ENCODE peak calls at places on chromosomes 3 and 15, in four cellular contexts. P is K562, M is H1, E is HepG2. B is an unnamed sample.

GRCh38 chr3:190217081-190217480 is 96.4 kb upstream of the P3H2 start:
- DNase-seq in P (no peak), M (no peak), E (no peak), B (no peak)

GRCh38 chr3:46422617-46423016 is 15.6 kb downstream of the CCRL2 start:
- DNase-seq in P (peak), M (no peak), E (no peak), B (no peak)

GRCh38 chr3:159819676-159820075 is 169.0 kb upstream of the IL12A start:
- DNase-seq in P (no peak), M (no peak), E (no peak), B (no peak)

GRCh38 chr3:186953011-186953487 is 22.7 kb downstream of the ST6GAL1 start:
- DNase-seq in P (no peak), M (no peak), E (no peak), B (no peak)

GRCh38 chr3:84783281-84783680 is 175.5 kb upstream of the CADM2 start:
- DNase-seq in P (no peak), M (no peak), E (no peak), B (no peak)

GRCh38 chr3:123104550-123104949 is 37.7 kb downstream of the PDIA5 start:
- DNase-seq in P (no peak), M (no peak), E (no peak), B (peak)

GRCh38 chr3:111761309-111761795 is 97.7 kb upstream of the PHLDB2 start:
- DNase-seq in P (no peak), M (no peak), E (no peak), B (peak)

GRCh38 chr15:58551084-58551763 is 119.4 kb downstream of the LIPC start:
- DNase-seq in P (no peak), M (no peak), E (no peak), B (no peak)

GRCh38 chr3:127820871-127821853 is 1.2 kb downstream of the MGLL start:
- DNase-seq in P (peak), M (no peak), E (no peak), B (no peak)

GRCh38 chr15:70269991-70270751 is 172.5 kb upstream of the TLE3 start:
- DNase-seq in P (no peak), M (no peak), E (no peak), B (no peak)

GRCh38 chr15:101206173-101206572 is 45.7 kb downstream of the CHSY1 start:
- DNase-seq in P (no peak), M (no peak), E (no peak), B (no peak)

GRCh38 chr3:141384575-141384974 is 16.3 kb downstream of the ZBTB38 start:
- DNase-seq in P (no peak), M (no peak), E (no peak), B (no peak)

GRCh38 chr15:99421172-99421656 is 144.6 kb upstream of the MEF2A start:
- DNase-seq in P (no peak), M (no peak), E (peak), B (no peak)

GRCh38 chr15:28112101-28112760 is 13.1 kb upstream of the OCA2 start:
- DNase-seq in P (no peak), M (no peak), E (no peak), B (no peak)

GRCh38 chr3:9676780-9677179 is 26.9 kb upstream of the CPNE9 start:
- DNase-seq in P (no peak), M (no peak), E (peak), B (no peak)

GRCh38 chr3:96347289-96347688 is 467.1 kb upstream of the EPHA6 start:
- DNase-seq in P (no peak), M (no peak), E (no peak), B (no peak)

GRCh38 chr15:52113708-52114107 is 1.1 kb upstream of the BCL2L10 start:
- DNase-seq in P (no peak), M (no peak), E (no peak), B (peak)

GRCh38 chr3:73379465-73379864 is 245.3 kb downstream of the PDZRN3 start:
- DNase-seq in P (no peak), M (no peak), E (no peak), B (no peak)

GRCh38 chr15:92820233-92821021 is 79.7 kb upstream of the CHD2 start:
- DNase-seq in P (peak), M (peak), E (peak), B (peak)

GRCh38 chr3:182212479-182213076 is 500.9 kb downstream of the SOX2 start:
- DNase-seq in P (no peak), M (peak), E (peak), B (peak)

GRCh38 chr3:53715815-53716483 is 130.3 kb downstream of the CHDH start:
- DNase-seq in P (no peak), M (no peak), E (no peak), B (no peak)

GRCh38 chr3:157129782-157130137 is 30.2 kb downstream of the CCNL1 start:
- DNase-seq in P (no peak), M (no peak), E (no peak), B (no peak)

GRCh38 chr3:151216641-151217040 is 13.6 kb upstream of the GPR171 start:
- DNase-seq in P (no peak), M (no peak), E (no peak), B (no peak)

DNA sequence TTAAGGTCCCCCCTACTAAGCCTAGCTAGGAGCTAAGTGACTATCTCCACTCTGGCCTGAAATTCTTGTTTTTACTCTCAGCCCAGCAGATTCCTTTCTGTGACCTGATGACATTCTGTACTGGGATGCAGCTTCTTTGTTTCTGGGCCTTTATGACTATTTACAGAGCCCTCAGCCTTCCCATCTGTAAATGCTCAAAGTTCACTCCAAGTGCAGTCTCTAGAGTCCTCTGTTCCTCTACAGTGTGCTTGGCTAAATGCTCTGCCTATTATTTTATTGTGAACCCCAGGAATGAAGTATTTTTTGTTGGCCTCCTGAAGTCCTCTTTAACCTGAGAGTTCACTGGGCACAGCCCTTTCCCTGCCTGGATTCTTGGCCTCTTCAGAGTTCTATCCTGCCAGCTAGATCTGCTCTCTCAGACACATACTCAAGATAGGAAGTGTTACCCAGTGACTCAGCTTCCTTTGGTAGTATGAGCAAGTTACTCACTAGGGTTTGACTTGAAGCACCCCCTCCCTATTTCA is 278.1 kb upstream of the P2RY1 start:
- DNase-seq in P (no peak), M (no peak), E (peak), B (peak)
- TF ChIP-seq PHF8 in P (no peak), M (no peak), E (no peak), B (no peak)

DNA sequence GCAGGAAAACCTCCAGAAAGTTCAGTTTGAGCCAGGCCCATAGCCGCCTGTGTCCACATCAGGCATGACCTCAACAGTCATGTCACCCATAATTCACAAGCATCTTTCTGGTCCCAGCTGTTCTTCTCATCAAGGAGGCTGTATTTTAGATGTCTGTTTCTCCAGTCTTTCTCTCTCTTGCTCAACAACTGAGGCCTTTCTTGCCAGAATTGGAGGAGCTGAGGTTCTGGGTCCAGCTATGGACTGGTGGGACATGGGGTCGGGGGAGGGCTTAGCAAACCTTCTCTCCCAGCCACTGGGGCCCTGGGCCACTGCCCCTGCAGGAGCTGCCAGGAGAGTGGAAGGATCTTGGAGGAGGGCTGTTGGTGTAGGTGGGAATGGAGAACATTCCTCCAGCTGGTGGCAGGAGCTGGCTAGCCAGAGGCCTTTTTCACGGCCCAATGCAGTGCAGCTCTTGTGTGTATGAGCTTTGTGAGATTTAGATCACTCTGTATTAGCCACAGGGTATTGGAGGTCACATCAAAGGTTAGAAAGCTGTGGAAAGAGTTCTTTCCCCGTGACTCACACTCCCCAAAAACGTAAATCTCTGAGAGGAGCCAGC is 23.5 kb downstream of the MAGEF1 start:
- DNase-seq in P (no peak), M (no peak), E (no peak), B (no peak)
- TF ChIP-seq PHF8 in P (no peak), M (no peak), E (no peak), B (no peak)

DNA sequence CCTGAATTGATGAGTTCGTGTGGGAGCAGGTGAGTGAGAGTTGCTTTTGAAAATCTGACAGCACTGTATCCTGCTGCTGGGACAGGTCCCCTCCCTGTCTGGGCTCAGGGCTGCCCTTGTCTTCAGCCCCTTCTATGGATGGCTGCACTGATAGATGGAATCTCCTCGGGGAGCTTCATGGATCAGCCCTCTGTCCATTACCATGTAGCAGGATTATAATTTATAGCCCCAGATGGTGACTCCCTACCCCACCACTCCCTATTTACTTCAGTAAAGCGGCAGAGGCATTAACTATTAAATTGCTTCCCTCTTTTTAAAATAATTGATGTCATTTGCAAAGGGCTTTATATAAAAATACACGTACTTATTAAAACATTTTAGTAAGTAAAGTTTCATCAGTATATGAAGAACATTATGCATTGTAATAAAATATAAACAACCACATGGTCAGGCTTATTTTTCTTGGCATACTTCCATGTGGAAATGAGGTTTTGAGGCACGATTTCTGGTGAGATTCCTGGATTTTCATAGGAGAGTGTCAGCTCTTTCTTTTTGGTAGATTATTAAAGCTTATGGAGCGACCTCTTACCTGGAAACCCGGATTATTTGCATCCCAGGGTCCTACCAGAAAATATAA is 38.5 kb downstream of the MAP3K13 start:
- DNase-seq in P (no peak), M (no peak), E (no peak), B (no peak)
- TF ChIP-seq PHF8 in P (no peak), M (no peak), E (no peak), B (no peak)

DNA sequence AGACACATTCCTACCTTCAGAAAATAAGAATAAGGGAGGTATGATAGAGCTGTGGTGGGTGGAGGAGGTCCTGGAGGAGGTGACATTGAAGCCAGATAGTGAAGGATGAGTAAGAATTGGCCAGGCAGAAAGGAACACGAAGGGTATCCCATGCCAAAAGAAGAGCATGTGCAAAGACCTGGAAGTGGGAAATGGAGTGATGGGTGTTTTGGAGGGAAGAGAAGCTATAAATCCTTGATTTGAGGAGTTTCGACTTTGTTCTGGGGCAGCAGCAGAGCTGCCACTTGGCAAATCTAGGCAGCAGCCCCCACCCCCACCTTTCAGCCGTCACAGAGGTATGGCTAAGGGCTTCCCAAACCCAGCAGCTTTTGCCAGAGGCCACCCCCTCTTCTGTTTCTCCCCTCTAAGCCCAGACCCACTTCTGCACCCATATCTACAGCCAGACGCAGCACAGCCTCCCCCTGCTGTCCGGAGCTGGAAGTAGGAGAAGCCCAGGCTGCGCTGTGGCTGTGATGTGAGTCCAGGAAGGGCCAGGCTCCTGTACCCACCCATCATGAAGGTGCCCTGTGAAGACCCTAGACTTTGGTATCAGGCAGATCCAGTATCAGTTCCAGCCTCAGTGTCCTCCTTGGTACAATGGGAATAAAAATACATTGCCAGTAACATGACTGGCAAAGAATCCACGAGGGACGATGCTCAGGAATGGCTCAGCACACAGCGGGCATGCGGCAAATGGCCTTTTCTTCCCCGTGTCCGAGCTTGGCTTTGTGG is 188.7 kb upstream of the LINGO1 start:
- DNase-seq in P (peak), M (peak), E (peak), B (peak)
- TF ChIP-seq PHF8 in P (no peak), M (no peak), E (no peak), B (no peak)

GRCh38 chr3:63559884-63560283 is 92.6 kb upstream of the SNTN start:
- DNase-seq in P (no peak), M (no peak), E (no peak), B (no peak)
- TF ChIP-seq PHF8 in P (no peak), M (no peak), E (no peak), B (no peak)

DNA sequence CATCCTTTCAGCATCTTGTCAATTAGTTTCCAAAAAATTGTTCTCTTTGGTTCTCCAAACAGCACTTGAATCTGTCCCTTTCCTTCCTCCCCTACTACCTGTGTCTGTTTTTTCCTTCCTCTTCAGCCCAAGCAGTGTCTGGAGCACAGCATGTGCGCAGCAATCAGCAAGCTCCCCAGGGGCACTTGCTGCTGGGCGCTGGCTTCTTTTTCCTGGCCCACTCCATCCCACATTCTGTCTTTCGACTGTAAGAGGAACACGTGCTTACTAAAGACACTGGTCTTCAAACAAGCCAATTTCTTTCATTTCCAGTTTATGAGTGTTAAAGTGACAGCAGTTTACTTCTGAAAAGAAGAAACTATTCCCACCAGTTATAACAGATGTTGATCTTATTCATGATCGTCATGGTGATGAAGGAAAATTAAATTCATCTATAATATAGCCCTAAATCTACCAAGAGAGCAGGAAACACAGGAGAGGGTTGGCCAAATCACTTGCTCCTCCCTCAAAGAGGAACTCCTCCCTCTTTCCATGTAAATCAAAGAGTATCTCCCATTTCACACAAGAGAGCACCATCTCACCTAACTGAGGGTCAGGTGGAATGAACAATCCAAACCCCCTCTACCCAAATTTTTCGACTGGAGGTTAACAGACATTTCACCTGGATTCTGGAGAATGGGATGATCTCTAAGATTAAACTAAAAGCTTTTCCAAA is 115.4 kb downstream of the IGF2BP2 start:
- DNase-seq in P (no peak), M (no peak), E (no peak), B (no peak)
- TF ChIP-seq PHF8 in P (no peak), M (no peak), E (no peak), B (no peak)

DNA sequence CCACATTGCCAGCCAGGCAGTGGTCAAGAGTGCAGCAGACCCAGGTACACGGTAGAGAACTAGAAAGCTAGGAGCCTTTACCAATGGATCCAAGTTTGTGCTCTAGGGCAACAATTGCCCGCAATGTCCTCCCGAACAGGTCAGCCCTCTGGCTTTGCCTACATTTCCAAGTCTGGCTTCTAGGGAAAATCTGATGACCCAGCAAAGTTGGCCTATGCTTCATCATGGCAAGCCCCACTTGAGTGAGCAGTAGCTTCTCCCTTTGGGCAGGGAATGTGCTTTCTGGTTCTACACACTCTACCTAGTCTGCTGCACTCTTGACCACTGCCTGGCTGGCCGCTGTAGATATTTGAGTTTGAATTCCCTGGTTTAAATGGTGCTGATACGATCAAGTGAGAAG is 361.6 kb upstream of the NR2F2 start:
- DNase-seq in P (no peak), M (no peak), E (no peak), B (no peak)
- TF ChIP-seq PHF8 in P (no peak), M (no peak), E (no peak), B (no peak)

DNA sequence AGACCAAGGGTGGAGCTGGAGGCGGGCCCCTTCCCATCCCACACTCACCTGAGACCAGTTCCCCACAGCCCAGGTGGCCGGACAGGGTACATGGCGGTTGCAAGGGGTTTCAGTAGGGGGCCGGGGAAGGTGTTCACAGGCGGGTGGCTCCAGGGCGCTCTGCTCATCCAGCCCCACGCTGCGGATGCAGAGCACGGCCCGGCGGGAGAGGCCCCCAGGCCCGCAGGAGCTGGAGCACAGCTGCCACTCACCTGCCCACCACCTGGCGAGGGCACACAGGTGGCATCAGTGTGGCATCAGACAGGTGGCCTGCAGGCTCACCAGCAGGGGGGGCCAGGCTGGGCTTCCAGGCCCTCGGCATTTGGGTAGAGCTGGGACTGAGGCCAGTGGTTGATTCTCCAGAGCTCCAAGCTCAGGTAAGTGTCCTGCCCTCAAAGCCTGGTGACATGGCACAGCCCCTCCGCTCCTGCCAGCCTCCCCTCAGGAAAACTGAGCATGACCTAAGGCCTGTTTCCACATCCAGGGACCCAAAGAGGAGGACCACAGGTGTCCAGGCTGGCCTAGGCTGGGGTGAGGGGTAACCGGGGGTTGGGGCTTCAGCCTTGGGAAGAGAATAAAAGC is 43.8 kb downstream of the ADAMTS7 start:
- DNase-seq in P (no peak), M (no peak), E (no peak), B (no peak)
- TF ChIP-seq PHF8 in P (no peak), M (no peak), E (no peak), B (no peak)

DNA sequence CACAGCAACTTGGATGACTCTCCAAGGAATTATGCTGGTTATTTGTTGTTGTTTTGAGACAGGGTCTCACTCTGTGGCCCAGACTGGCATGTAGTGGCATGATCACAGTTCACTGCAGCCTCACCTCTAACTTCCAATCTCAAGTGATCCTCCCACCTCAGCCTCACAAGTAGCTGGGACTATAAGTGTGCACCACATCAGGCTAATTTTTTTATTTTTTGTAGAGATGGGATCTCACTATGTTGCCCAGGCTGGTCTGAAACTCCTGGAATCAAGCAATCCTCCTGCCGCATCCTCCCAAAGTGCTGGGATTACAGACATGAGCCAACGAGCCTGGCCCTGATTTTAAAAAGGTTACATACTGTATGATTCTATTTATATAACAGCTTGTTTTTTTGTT is 63.0 kb downstream of the RBPMS2 start:
- DNase-seq in P (no peak), M (no peak), E (no peak), B (no peak)
- TF ChIP-seq PHF8 in P (no peak), M (no peak), E (no peak), B (no peak)

GRCh38 chr15:39279331-39279730 is 301.5 kb upstream of the THBS1 start:
- DNase-seq in P (no peak), M (no peak), E (no peak), B (no peak)

GRCh38 chr15:39282663-39283208 is 298.1 kb upstream of the THBS1 start:
- DNase-seq in P (no peak), M (no peak), E (no peak), B (no peak)

GRCh38 chr15:39285066-39285465 is 295.8 kb upstream of the THBS1 start:
- DNase-seq in P (no peak), M (no peak), E (no peak), B (no peak)

GRCh38 chr15:39283531-39283930 is 297.3 kb upstream of the THBS1 start:
- DNase-seq in P (no peak), M (no peak), E (no peak), B (no peak)

GRCh38 chr15:39281094-39281493 is 299.8 kb upstream of the THBS1 start:
- DNase-seq in P (no peak), M (no peak), E (no peak), B (no peak)
- TF ChIP-seq PHF8 in P (no peak), M (no peak), E (no peak), B (no peak)